ENCODE peak calls at places on chromosomes 2 and 18, in nine cellular contexts. D, Q, F, I, R, J, N, V and C are unnamed samples.

GRCh38 chr2:232418056-232418455 is 11.4 kb downstream of the ALPG start:
- DNase-seq in D (no peak), Q (no peak), F (no peak), I (peak; percentile 18), R (no peak), J (no peak), N (no peak), V (no peak), C (no peak)

GRCh38 chr2:227150222-227150936 is 13.6 kb downstream of the COL4A4 start:
- DNase-seq in D (no peak), Q (no peak), F (no peak), I (no peak), R (no peak), J (no peak), N (no peak), V (no peak), C (no peak)

GRCh38 chr2:204871246-204871953 is 326.1 kb downstream of the PARD3B start:
- DNase-seq in D (no peak), Q (peak; percentile 43), F (no peak), I (peak; percentile 23), R (peak; percentile 28), J (no peak), N (peak; percentile 57), V (peak; percentile 45), C (peak; percentile 63)

GRCh38 chr2:71154798-71155197 is 24.4 kb downstream of the MPHOSPH10 start:
- DNase-seq in D (peak; percentile 31), Q (peak; percentile 57), F (peak; percentile 53), I (no peak), R (peak; percentile 23), J (peak; percentile 66), N (peak; percentile 60), V (peak; percentile 18), C (peak; percentile 14)

GRCh38 chr2:129189617-129190016 is 789.8 kb upstream of the RAB6C start:
- DNase-seq in D (no peak), Q (peak; percentile 29), F (no peak), I (no peak), R (peak; percentile 28), J (no peak), N (no peak), V (no peak), C (no peak)

GRCh38 chr2:112915300-112916144 is 4.6 kb downstream of the IL37 start:
- DNase-seq in D (no peak), Q (no peak), F (no peak), I (no peak), R (no peak), J (no peak), N (peak; percentile 16), V (no peak), C (no peak)

GRCh38 chr18:22314001-22314400 is 103.7 kb downstream of the CTAGE1 start:
- DNase-seq in D (no peak), Q (no peak), F (no peak), I (no peak), R (no peak), J (no peak), N (no peak), V (no peak), C (peak; percentile 89)

GRCh38 chr2:56107486-56107885 is 76.3 kb upstream of the CCDC85A start:
- DNase-seq in D (no peak), Q (no peak), F (no peak), I (no peak), R (no peak), J (no peak), N (no peak), V (no peak), C (no peak)

GRCh38 chr2:74777161-74777900 is 56.6 kb upstream of the HK2 start:
- DNase-seq in D (no peak), Q (no peak), F (no peak), I (no peak), R (no peak), J (peak; percentile 3), N (no peak), V (no peak), C (no peak)

DNA sequence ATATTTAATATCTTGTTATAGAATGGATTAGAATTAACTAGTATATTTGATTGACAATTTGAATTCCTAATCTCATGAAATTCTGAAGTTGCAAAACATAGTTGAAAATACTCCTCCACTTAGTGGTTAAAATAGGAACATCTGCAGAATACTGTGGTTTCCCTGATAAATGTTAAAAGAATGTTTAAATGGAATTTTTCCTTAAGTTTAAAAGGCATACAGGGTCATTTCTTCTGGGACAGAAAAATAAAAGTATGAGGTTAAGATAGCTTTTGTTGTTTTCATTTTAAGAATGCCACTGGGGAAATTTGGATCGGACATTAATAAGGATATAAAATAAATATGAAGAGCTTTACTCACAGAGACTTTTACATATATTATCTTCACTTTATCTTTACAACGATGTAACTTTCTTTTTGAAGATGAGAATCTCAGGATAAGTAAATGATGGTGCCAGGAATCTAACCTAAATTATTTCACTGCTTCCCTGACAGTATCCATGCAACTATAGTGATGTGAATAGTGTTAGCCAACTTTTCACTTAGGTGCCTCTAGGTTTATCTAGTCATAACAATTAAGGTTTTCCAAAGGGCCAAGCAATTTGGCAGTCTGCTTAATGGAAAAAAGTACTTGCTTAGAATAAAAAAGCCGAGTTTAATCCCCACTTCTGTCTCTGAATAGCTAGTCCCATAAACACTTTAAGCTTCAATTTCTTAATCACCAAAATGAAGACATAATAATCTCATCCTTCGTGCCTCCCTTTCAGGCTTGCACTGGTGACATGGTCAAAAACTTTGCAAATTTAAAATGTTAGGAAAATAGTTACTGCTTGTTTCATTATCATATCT is 151.8 kb upstream of the STK17B start:
- DNase-seq in D (no peak), Q (no peak), F (no peak), I (no peak), R (no peak), J (no peak), N (peak; percentile 23), V (no peak), C (peak; percentile 71)
- TF ChIP-seq EZH2phosphoT487 in D (no peak), Q (no peak), F (no peak), I (no peak), R (no peak), J (no peak), N (no peak), V (no peak), C (no peak)

GRCh38 chr2:98736464-98736889 is 5.5 kb upstream of the MGAT4A start:
- DNase-seq in D (no peak), Q (no peak), F (peak; percentile 36), I (no peak), R (no peak), J (no peak), N (peak; percentile 86), V (no peak), C (no peak)
- TF ChIP-seq EZH2phosphoT487 in D (no peak), Q (no peak), F (no peak), I (no peak), R (no peak), J (no peak), N (no peak), V (no peak), C (no peak)

GRCh38 chr18:78892721-78893120 is 86.9 kb upstream of the SALL3 start:
- DNase-seq in D (no peak), Q (no peak), F (no peak), I (no peak), R (no peak), J (no peak), N (no peak), V (no peak), C (no peak)

GRCh38 chr18:78889250-78889649 is 90.4 kb upstream of the SALL3 start:
- DNase-seq in D (no peak), Q (no peak), F (no peak), I (no peak), R (no peak), J (no peak), N (no peak), V (no peak), C (no peak)

GRCh38 chr18:78892201-78892600 is 87.4 kb upstream of the SALL3 start:
- DNase-seq in D (no peak), Q (no peak), F (peak; percentile 53), I (no peak), R (no peak), J (no peak), N (no peak), V (no peak), C (no peak)

GRCh38 chr18:78890388-78890787 is 89.2 kb upstream of the SALL3 start:
- DNase-seq in D (no peak), Q (no peak), F (no peak), I (no peak), R (no peak), J (no peak), N (no peak), V (no peak), C (no peak)

DNA sequence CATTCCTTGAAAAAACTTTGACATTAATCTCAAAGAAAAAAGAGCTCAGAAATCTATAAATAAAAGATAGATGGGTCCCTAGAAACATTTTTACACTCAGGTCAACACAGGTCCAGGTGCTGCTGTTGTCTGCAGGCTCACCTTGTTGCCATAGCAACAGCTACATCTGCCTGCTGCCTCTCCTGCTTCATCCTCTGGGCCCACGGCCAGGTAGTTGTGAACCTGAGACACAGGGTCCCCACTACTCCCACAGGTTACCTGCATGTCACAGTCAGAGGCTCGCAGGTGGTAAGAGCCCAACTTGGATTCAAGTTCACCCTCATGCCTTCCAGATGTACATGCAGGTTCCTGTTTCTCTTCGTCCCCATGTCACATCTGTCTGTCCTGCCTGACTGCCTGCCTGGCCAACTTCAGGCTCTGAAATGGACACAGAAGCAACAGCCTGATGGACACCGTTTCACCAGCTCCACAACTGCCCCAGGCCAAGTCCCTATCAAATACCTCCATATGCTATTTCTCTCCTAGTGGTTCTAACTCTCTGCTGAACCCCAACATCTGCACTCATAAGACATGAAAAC is 88.3 kb upstream of the SALL3 start:
- DNase-seq in D (no peak), Q (no peak), F (peak; percentile 30), I (no peak), R (no peak), J (no peak), N (no peak), V (no peak), C (no peak)
- TF ChIP-seq EZH2phosphoT487 in D (no peak), Q (no peak), F (no peak), I (no peak), R (no peak), J (no peak), N (no peak), V (no peak), C (no peak)

GRCh38 chr2:69634197-69634821 is 9.2 kb downstream of the AAK1 start:
- DNase-seq in D (no peak), Q (no peak), F (no peak), I (no peak), R (no peak), J (no peak), N (no peak), V (no peak), C (peak; percentile 18)
- TF ChIP-seq EZH2phosphoT487 in D (no peak), Q (no peak), F (no peak), I (no peak), R (no peak), J (no peak), N (no peak), V (no peak), C (no peak)

GRCh38 chr2:23492337-23492675 is 107.3 kb downstream of the KLHL29 start:
- DNase-seq in D (no peak), Q (no peak), F (no peak), I (no peak), R (no peak), J (no peak), N (no peak), V (no peak), C (no peak)
- TF ChIP-seq EZH2phosphoT487 in D (no peak), Q (no peak), F (no peak), I (no peak), R (no peak), J (no peak), N (no peak), V (no peak), C (no peak)